ENCODE peak calls at places on chromosomes 2 and 18, in nine cellular contexts. M, J, C, F, O, Q, N, A and H are unnamed samples.

GRCh38 chr2:64998658-64999061 is 9.5 kb downstream of the SLC1A4 start:
- DNase-seq in M (no peak), J (no peak), C (peak), F (no peak), O (peak), Q (no peak), N (peak), A (no peak), H (no peak)

GRCh38 chr2:207692206-207693065 is 19.0 kb upstream of the CCNYL1 start:
- DNase-seq in M (no peak), J (peak), C (peak), F (no peak), O (no peak), Q (peak), N (peak), A (peak), H (peak)

GRCh38 chr2:74006424-74006823 is 21.7 kb downstream of the TET3 start:
- DNase-seq in M (no peak), J (no peak), C (no peak), F (no peak), O (no peak), Q (no peak), N (no peak), A (no peak), H (no peak)

GRCh38 chr2:27509326-27509725 is 12.7 kb downstream of the GCKR start:
- DNase-seq in M (no peak), J (no peak), C (no peak), F (no peak), O (peak), Q (no peak), N (peak), A (no peak), H (no peak)

GRCh38 chr2:240956161-240956934 is 42.1 kb upstream of the SNED1 start:
- DNase-seq in M (peak), J (no peak), C (no peak), F (no peak), O (no peak), Q (no peak), N (no peak), A (no peak), H (no peak)

GRCh38 chr2:241671457-241672240 is 15.0 kb downstream of the DTYMK start:
- DNase-seq in M (no peak), J (no peak), C (no peak), F (no peak), O (no peak), Q (no peak), N (no peak), A (no peak), H (no peak)

GRCh38 chr2:10495988-10496313 is 47.8 kb upstream of the ODC1 start:
- DNase-seq in M (peak), J (no peak), C (no peak), F (no peak), O (no peak), Q (no peak), N (no peak), A (no peak), H (no peak)

GRCh38 chr2:112644933-112645395 is 775 bp upstream of the SLC20A1 start:
- DNase-seq in M (no peak), J (no peak), C (peak), F (no peak), O (no peak), Q (peak), N (no peak), A (no peak), H (no peak)

GRCh38 chr18:79543861-79544385 is 135.7 kb upstream of the CTDP1 start:
- DNase-seq in M (peak), J (peak), C (no peak), F (no peak), O (no peak), Q (no peak), N (no peak), A (no peak), H (no peak)

GRCh38 chr2:60484080-60484737 is 69.2 kb downstream of the BCL11A start:
- DNase-seq in M (no peak), J (no peak), C (no peak), F (no peak), O (peak), Q (no peak), N (peak), A (no peak), H (peak)